ENCODE peak calls at places on chromosomes 1 and 21, in eight cellular contexts. X is heart right ventricle; G is SJSA1; V is activated effector memory CD4-positive, alpha-beta T cell treated with anti-CD3 and anti-CD28 coated beads, Interleukin-2, amount 50 U/mL, for 16 hours; W is stimulated activated CD8-positive, alpha-beta memory T cell treated with anti-CD3 and anti-CD28 coated beads, Interleukin-15, amount 100 ng/mL, for 1 hour; H is AG04449; T is H9; N is B cell. B is an unnamed sample.

GRCh38 chr1:16938351-16939321 is 16.9 kb downstream of the CROCC start:
- DNase-seq in X (no peak), G (no peak), V (no peak), W (no peak), H (no peak), T (peak; percentile 73), N (no peak), B (no peak)

GRCh38 chr1:1985375-1986050 is 18.1 kb downstream of the CFAP74 start:
- DNase-seq in X (no peak), G (no peak), V (no peak), W (no peak), H (no peak), T (no peak), N (no peak), B (no peak)

GRCh38 chr1:54998677-54999076 is at the start of gene BSND:
- DNase-seq in X (no peak), G (no peak), V (no peak), W (no peak), H (no peak), T (no peak), N (no peak), B (no peak)

GRCh38 chr1:205191617-205192016 is 19.9 kb downstream of the DSTYK start:
- DNase-seq in X (no peak), G (no peak), V (no peak), W (no peak), H (no peak), T (peak; percentile 39), N (no peak), B (no peak)

GRCh38 chr1:145992502-145992936 is 3.9 kb downstream of the TXNIP start:
- DNase-seq in X (no peak), G (no peak), V (peak; percentile 62), W (no peak), H (no peak), T (no peak), N (no peak), B (no peak)

GRCh38 chr1:198333744-198334143 is 176.9 kb downstream of the NEK7 start:
- DNase-seq in X (no peak), G (no peak), V (no peak), W (no peak), H (no peak), T (no peak), N (no peak), B (no peak)

GRCh38 chr1:1616045-1616821 is 933 bp downstream of the MIB2 start:
- DNase-seq in X (no peak), G (no peak), V (peak; percentile 80), W (no peak), H (no peak), T (peak; percentile 27), N (no peak), B (no peak)

GRCh38 chr1:177872563-177872900 is 97.3 kb downstream of the SEC16B start:
- DNase-seq in X (no peak), G (no peak), V (no peak), W (no peak), H (no peak), T (no peak), N (no peak), B (no peak)

GRCh38 chr1:232629250-232630046 is 485 bp downstream of the SIPA1L2 start:
- DNase-seq in X (peak; percentile 38), G (peak; percentile 55), V (peak; percentile 65), W (no peak), H (no peak), T (peak; percentile 56), N (no peak), B (peak; percentile 11)

GRCh38 chr1:49552101-49552500 is 471.7 kb downstream of the AGBL4 start:
- DNase-seq in X (no peak), G (no peak), V (no peak), W (no peak), H (no peak), T (no peak), N (no peak), B (no peak)

GRCh38 chr1:172163479-172164215 is 256.8 kb upstream of the C1orf105 start:
- DNase-seq in X (no peak), G (peak; percentile 70), V (no peak), W (no peak), H (no peak), T (no peak), N (no peak), B (no peak)

GRCh38 chr1:100832676-100833469 is 61.8 kb downstream of the EXTL2 start:
- DNase-seq in X (no peak), G (no peak), V (no peak), W (no peak), H (no peak), T (no peak), N (no peak), B (no peak)

GRCh38 chr1:92949937-92950817 is 11.1 kb downstream of the DIPK1A start:
- DNase-seq in X (no peak), G (peak; percentile 86), V (no peak), W (no peak), H (no peak), T (no peak), N (no peak), B (no peak)

GRCh38 chr1:227225715-227226346 is 92.5 kb downstream of the CDC42BPA start:
- DNase-seq in X (no peak), G (peak; percentile 29), V (no peak), W (no peak), H (peak; percentile 42), T (no peak), N (no peak), B (no peak)

GRCh38 chr21:42425603-42425985 is 21.9 kb downstream of the UBASH3A start:
- DNase-seq in X (no peak), G (no peak), V (no peak), W (no peak), H (no peak), T (no peak), N (no peak), B (no peak)

GRCh38 chr1:237677979-237678378 is 212.7 kb downstream of the ZP4 start:
- DNase-seq in X (no peak), G (peak; percentile 65), V (no peak), W (no peak), H (peak; percentile 14), T (no peak), N (no peak), B (no peak)

GRCh38 chr1:181112071-181112929 is 23.8 kb downstream of the IER5 start:
- DNase-seq in X (peak; percentile 60), G (peak; percentile 89), V (no peak), W (no peak), H (peak; percentile 89), T (no peak), N (no peak), B (no peak)

GRCh38 chr1:1434131-1434811 is 1.2 kb upstream of the VWA1 start:
- DNase-seq in X (peak; percentile 77), G (no peak), V (no peak), W (no peak), H (no peak), T (peak; percentile 76), N (no peak), B (no peak)

GRCh38 chr1:9293512-9294439 is 1.1 kb downstream of the SPSB1 start:
- DNase-seq in X (no peak), G (peak; percentile 56), V (peak; percentile 80), W (no peak), H (no peak), T (no peak), N (no peak), B (no peak)

GRCh38 chr1:116127123-116127847 is 16.1 kb downstream of the MAB21L3 start:
- DNase-seq in X (no peak), G (no peak), V (no peak), W (no peak), H (no peak), T (no peak), N (no peak), B (no peak)

GRCh38 chr1:118185083-118185899 is at the start of gene SPAG17:
- DNase-seq in X (peak; percentile 67), G (no peak), V (no peak), W (no peak), H (no peak), T (peak; percentile 95), N (no peak), B (no peak)

GRCh38 chr1:248622491-248623106 is 12.3 kb downstream of the OR2T11 start:
- DNase-seq in X (no peak), G (no peak), V (no peak), W (no peak), H (no peak), T (no peak), N (peak; percentile 42), B (no peak)

GRCh38 chr21:33552093-33552998 is 9.5 kb downstream of the SON start:
- DNase-seq in X (no peak), G (no peak), V (no peak), W (no peak), H (no peak), T (no peak), N (no peak), B (no peak)

GRCh38 chr1:21669287-21670058 is at the start of gene RAP1GAP:
- DNase-seq in X (no peak), G (no peak), V (peak; percentile 78), W (no peak), H (no peak), T (peak; percentile 61), N (no peak), B (no peak)

GRCh38 chr1:168917796-168918195 is 188.7 kb upstream of the ATP1B1 start:
- DNase-seq in X (no peak), G (no peak), V (no peak), W (no peak), H (no peak), T (no peak), N (no peak), B (no peak)

GRCh38 chr1:97334454-97334853 is 586.4 kb downstream of the DPYD start:
- DNase-seq in X (no peak), G (peak; percentile 46), V (no peak), W (no peak), H (peak; percentile 71), T (no peak), N (no peak), B (no peak)

B was measured in central memory CD8-positive, alpha-beta T cell.